ENCODE peak calls at places on chromosomes 4 and X, in nine cellular contexts. X is activated CD8-positive, alpha-beta memory T cell treated with anti-CD3 and anti-CD28 coated beads for 24 hours; A is T-helper 1 cell; N is fibroblast of mammary gland; J is activated naive CD4-positive, alpha-beta T cell; H is Right ventricle myocardium superior; U is NCI-H1694; S is activated B cell treated with CpG ODN at 0.5 μM for 24 hours; T is GM12864. M is an unnamed sample.

GRCh38 chr4:168551211-168551610 is 54.4 kb downstream of the PALLD start:
- DNase-seq in X (no peak), J (no peak), A (no peak), S (no peak), T (no peak), H (no peak), U (no peak), N (peak; percentile 87), M (no peak)

GRCh38 chr4:71270901-71271300 is 67.9 kb upstream of the SLC4A4 start:
- DNase-seq in T (no peak), N (peak; percentile 34), J (no peak), S (no peak), U (peak; percentile 14), X (peak; percentile 59), H (no peak), A (no peak), M (no peak)

GRCh38 chrX:24301806-24302205 is 12.1 kb downstream of the SUPT20HL2 start:
- DNase-seq in J (no peak), U (no peak), H (no peak), N (peak; percentile 9), X (no peak), S (no peak), A (no peak), T (no peak), M (no peak)

GRCh38 chrX:130805906-130806305 is 97.1 kb downstream of the ENOX2 start:
- DNase-seq in T (no peak), A (no peak), J (no peak), H (no peak), S (no peak), X (no peak), U (no peak), N (no peak), M (no peak)

GRCh38 chrX:81238166-81238565 is 36.3 kb downstream of the SH3BGRL start:
- DNase-seq in H (no peak), S (no peak), U (no peak), X (no peak), T (no peak), A (no peak), J (no peak), N (no peak), M (no peak)

GRCh38 chr4:60209588-60209987 is 990.5 kb upstream of the ADGRL3 start:
- DNase-seq in U (no peak), J (no peak), N (no peak), T (no peak), A (no peak), S (no peak), H (no peak), X (no peak), M (no peak)

GRCh38 chr4:147682755-147683154 is 1.2 kb downstream of the PRMT9 start:
- DNase-seq in S (no peak), A (no peak), U (no peak), N (no peak), T (no peak), H (no peak), X (no peak), J (no peak), M (no peak)

GRCh38 chrX:115344885-115345653 is 55.6 kb downstream of the LUZP4 start:
- DNase-seq in J (no peak), T (no peak), H (peak; percentile 86), X (no peak), N (peak; percentile 95), S (no peak), A (no peak), U (no peak), M (peak; percentile 2)

GRCh38 chr4:111991797-111992196 is 153.5 kb upstream of the FAM241A start:
- DNase-seq in X (no peak), T (no peak), N (peak; percentile 92), A (no peak), S (no peak), J (no peak), H (no peak), U (no peak), M (no peak)

GRCh38 chr4:109631709-109632108 is 71.5 kb downstream of the CASP6 start:
- DNase-seq in J (no peak), T (no peak), S (no peak), X (no peak), A (no peak), U (no peak), H (no peak), N (peak; percentile 24), M (no peak)

GRCh38 chr4:10715135-10715534 is 30.6 kb upstream of the CLNK start:
- DNase-seq in N (no peak), A (no peak), J (no peak), T (no peak), U (no peak), H (no peak), X (no peak), S (no peak), M (no peak)

GRCh38 chr4:78684196-78685079 is 91.7 kb upstream of the BMP2K start:
- DNase-seq in T (no peak), S (no peak), U (no peak), X (no peak), N (no peak), H (no peak), A (no peak), J (no peak), M (no peak)

GRCh38 chrX:30488092-30488491 is 89.5 kb downstream of the TASL start:
- DNase-seq in U (no peak), J (no peak), H (no peak), S (no peak), N (peak; percentile 37), X (no peak), T (peak; percentile 15), A (no peak), M (no peak)

GRCh38 chrX:8033175-8033574 is 106.0 kb upstream of the PNPLA4 start:
- DNase-seq in T (no peak), U (no peak), A (no peak), S (no peak), H (no peak), X (no peak), N (no peak), J (no peak), M (no peak)

GRCh38 chrX:40945366-40945713 is 139.9 kb upstream of the USP9X start:
- DNase-seq in S (no peak), J (no peak), U (no peak), N (peak; percentile 89), H (no peak), A (no peak), T (no peak), X (no peak), M (no peak)

GRCh38 chr4:52376107-52376704 is 282.9 kb downstream of the USP46 start:
- DNase-seq in H (no peak), J (no peak), S (no peak), N (peak; percentile 66), X (no peak), U (peak; percentile 68), A (no peak), T (peak; percentile 3), M (no peak)

GRCh38 chr4:8662776-8663175 is 70.2 kb downstream of the CPZ start:
- DNase-seq in T (no peak), J (no peak), H (no peak), U (no peak), N (no peak), A (no peak), S (no peak), X (no peak), M (no peak)

GRCh38 chrX:150762258-150762867 is 69.2 kb downstream of the MTMR1 start:
- DNase-seq in H (no peak), A (no peak), S (no peak), U (no peak), J (no peak), X (peak; percentile 41), T (no peak), N (no peak), M (no peak)

GRCh38 chrX:17581650-17582049 is 155.6 kb upstream of the SCML1 start:
- DNase-seq in H (no peak), J (no peak), N (no peak), X (no peak), U (no peak), T (no peak), A (no peak), S (no peak), M (no peak)

GRCh38 chrX:47574096-47574553 is 8.1 kb upstream of the TIMP1 start:
- DNase-seq in U (no peak), J (no peak), S (no peak), A (no peak), X (no peak), N (no peak), T (no peak), H (no peak), M (no peak)

GRCh38 chr4:17356926-17357325 is 155.0 kb downstream of the QDPR start:
- DNase-seq in X (no peak), H (no peak), N (no peak), T (no peak), A (no peak), J (no peak), U (no peak), S (no peak), M (no peak)

GRCh38 chrX:39670281-39670680 is 427.5 kb downstream of the BCOR start:
- DNase-seq in T (no peak), J (no peak), N (no peak), U (no peak), H (no peak), X (no peak), S (no peak), A (no peak), M (no peak)

GRCh38 chr4:1196421-1197183 is 24.2 kb upstream of the SPON2 start:
- DNase-seq in U (no peak), S (no peak), J (no peak), A (no peak), N (no peak), H (peak; percentile 31), X (no peak), T (no peak), M (no peak)

GRCh38 chrX:124293810-124294209 is 38.6 kb upstream of the TEX13D start:
- DNase-seq in S (no peak), A (no peak), U (no peak), H (no peak), J (no peak), X (no peak), N (no peak), T (no peak), M (no peak)

GRCh38 chr4:148182230-148182928 is 259.8 kb downstream of the NR3C2 start:
- DNase-seq in A (no peak), H (no peak), J (no peak), U (no peak), X (no peak), N (no peak), S (no peak), T (no peak), M (no peak)